ENCODE peak calls at places on chromosomes 3 and 15, in seven cellular contexts. F is mesothelial cell of epicardium; A is activated T-cell treated with anti-CD3 and anti-CD28 coated beads, Interleukin-2, amount 50 U/mL, for 1 hour; I is A172; P is head of caudate nucleus; Z is nephron progenitor cell; S is fibroblast of lung. T is an unnamed sample.

GRCh38 chr15:65331811-65332210 is 27.3 kb downstream of the RNU5B-1 start:
- DNase-seq in F (no peak), A (no peak), I (no peak), P (no peak), Z (no peak), S (no peak), T (no peak)

GRCh38 chr3:72245183-72245811 is 460.3 kb upstream of the PROK2 start:
- DNase-seq in F (no peak), A (no peak), I (no peak), P (peak), Z (no peak), S (peak), T (peak)

GRCh38 chr3:52205727-52206372 is 7.9 kb downstream of the ALAS1 start:
- DNase-seq in F (no peak), A (no peak), I (peak), P (no peak), Z (no peak), S (no peak), T (peak)

GRCh38 chr15:50066202-50066601 is 52.8 kb downstream of the ATP8B4 start:
- DNase-seq in F (no peak), A (no peak), I (peak), P (no peak), Z (no peak), S (no peak), T (peak)

GRCh38 chr3:147462856-147463255 is 53.7 kb downstream of the ZIC1 start:
- DNase-seq in F (no peak), A (no peak), I (no peak), P (no peak), Z (no peak), S (peak), T (no peak)

GRCh38 chr15:67126551-67127333 is 61.3 kb downstream of the SMAD3 start:
- DNase-seq in F (no peak), A (no peak), I (no peak), P (no peak), Z (no peak), S (no peak), T (peak)

GRCh38 chr15:65832549-65833364 is 36.5 kb upstream of the RAB11A start:
- DNase-seq in F (no peak), A (peak), I (peak), P (peak), Z (peak), S (peak), T (peak)

GRCh38 chr15:88450125-88450798 is 16.9 kb downstream of the MRPL46 start:
- DNase-seq in F (peak), A (peak), I (peak), P (peak), Z (peak), S (peak), T (peak)

GRCh38 chr3:172315401-172316091 is 132.7 kb downstream of the GHSR start:
- DNase-seq in F (no peak), A (no peak), I (peak), P (no peak), Z (no peak), S (peak), T (peak)

GRCh38 chr3:141486735-141487418 is at the start of gene RASA2:
- DNase-seq in F (peak), A (peak), I (peak), P (peak), Z (peak), S (peak), T (peak)

GRCh38 chr3:19934098-19934566 is at the start of gene EFHB:
- DNase-seq in F (peak), A (no peak), I (peak), P (no peak), Z (peak), S (peak), T (peak)

GRCh38 chr15:67931861-67932260 is 92.0 kb upstream of the RNU6-1 start:
- DNase-seq in F (no peak), A (no peak), I (peak), P (no peak), Z (no peak), S (no peak), T (peak)

GRCh38 chr15:38701134-38701533 is 136.5 kb upstream of the RASGRP1 start:
- DNase-seq in F (no peak), A (no peak), I (no peak), P (no peak), Z (no peak), S (no peak), T (no peak)

GRCh38 chr3:99176169-99176964 is 274.9 kb upstream of the DCBLD2 start:
- DNase-seq in F (no peak), A (no peak), I (no peak), P (no peak), Z (no peak), S (peak), T (no peak)

GRCh38 chr3:123337226-123337625 is 111.7 kb downstream of the ADCY5 start:
- DNase-seq in F (no peak), A (no peak), I (no peak), P (peak), Z (no peak), S (no peak), T (no peak)

GRCh38 chr3:106629215-106629832 is 747.9 kb upstream of the CCDC54 start:
- DNase-seq in F (no peak), A (no peak), I (no peak), P (no peak), Z (no peak), S (no peak), T (no peak)